ENCODE peak calls at places on chromosomes 4 and X, in four cellular contexts. S is AG09319, Z is IMR-90, I is ovary. X is an unnamed sample.
A peak's percentile ranks its signal among the peaks of the same experiment; 100 is the strongest.

GRCh38 chrX:133005038-133005437 is 46.6 kb upstream of the HS6ST2 start:
- DNase-seq in S (no peak), Z (peak; percentile 1), I (no peak), X (no peak)

GRCh38 chr4:67746797-67747495 is 7.2 kb downstream of the GNRHR start:
- DNase-seq in S (no peak), Z (peak; percentile 51), I (no peak), X (no peak)

GRCh38 chrX:40468033-40468979 is 112.5 kb upstream of the ATP6AP2 start:
- DNase-seq in S (no peak), Z (peak; percentile 5), I (no peak), X (peak; percentile 70)

GRCh38 chrX:139875831-139876230 is 57.0 kb downstream of the ATP11C start:
- DNase-seq in S (no peak), Z (no peak), I (no peak), X (no peak)

GRCh38 chr4:159358226-159358625 is 255.3 kb downstream of the RAPGEF2 start:
- DNase-seq in S (no peak), Z (peak; percentile 90), I (no peak), X (no peak)

GRCh38 chr4:146507607-146508006 is 14.1 kb downstream of the SLC10A7 start:
- DNase-seq in S (no peak), Z (peak; percentile 16), I (no peak), X (no peak)

GRCh38 chr4:54543088-54543795 is 114.5 kb upstream of the KIT start:
- DNase-seq in S (no peak), Z (peak; percentile 94), I (no peak), X (no peak)

GRCh38 chrX:45860450-45860849 is 659.8 kb upstream of the DIPK2B start:
- DNase-seq in S (no peak), Z (no peak), I (no peak), X (no peak)

GRCh38 chrX:150610446-150610845 is 42.0 kb downstream of the MTM1 start:
- DNase-seq in S (no peak), Z (no peak), I (no peak), X (no peak)

GRCh38 chrX:136810493-136810892 is 29.8 kb upstream of the ARHGEF6 start:
- DNase-seq in S (no peak), Z (no peak), I (no peak), X (no peak)

GRCh38 chrX:34404386-34405070 is 252.6 kb downstream of the TMEM47 start:
- DNase-seq in S (no peak), Z (no peak), I (peak; percentile 60), X (no peak)